ENCODE peak calls at places on chromosomes 13 and 19, in nine cellular contexts. D is non-pigmented ciliary epithelial cell; O is lung; U is left kidney; H is cerebellar cortex; F is tibial artery; X is NCI-H69; N is astrocyte of the cerebellum; J is stimulated activated CD4-positive, alpha-beta T cell treated with anti-CD3 and anti-CD28 coated beads, Interleukin-15, amount 100 ng/mL, for 1 hour. C is an unnamed sample.

GRCh38 chr13:80654638-80655249 is 313.8 kb upstream of the SPRY2 start:
- DNase-seq in H (no peak), N (no peak), F (no peak), J (no peak), X (no peak), O (no peak), D (no peak), U (peak; percentile 88), C (no peak)

GRCh38 chr13:24232474-24232873 is 72.0 kb downstream of the SPATA13 start:
- DNase-seq in H (no peak), N (no peak), O (no peak), D (no peak), X (no peak), J (no peak), U (no peak), F (no peak), C (no peak)

GRCh38 chr13:45410466-45410865 is 7.7 kb downstream of the SLC25A30 start:
- DNase-seq in U (no peak), X (no peak), N (no peak), F (no peak), O (no peak), D (no peak), J (no peak), H (no peak), C (no peak)

GRCh38 chr13:51803422-51804294 is at the start of gene DHRS12:
- DNase-seq in U (peak; percentile 95), D (no peak), X (peak; percentile 92), N (peak; percentile 37), J (peak; percentile 73), H (peak; percentile 86), F (peak; percentile 93), O (peak; percentile 91), C (peak; percentile 85)

GRCh38 chr19:13024126-13024957 is 29.1 kb downstream of the NFIX start:
- DNase-seq in F (no peak), X (peak; percentile 73), D (no peak), U (peak; percentile 37), J (no peak), O (no peak), N (no peak), H (peak; percentile 72), C (no peak)

GRCh38 chr19:41174297-41174928 is 18.6 kb upstream of the CYP2S1 start:
- DNase-seq in U (no peak), J (no peak), N (no peak), X (no peak), O (no peak), D (no peak), F (no peak), H (no peak), C (no peak)

GRCh38 chr13:33236021-33236420 is 49.5 kb downstream of the STARD13 start:
- DNase-seq in H (no peak), F (no peak), U (no peak), X (no peak), O (no peak), J (no peak), D (no peak), N (no peak), C (no peak)

GRCh38 chr19:49684251-49684982 is 5.0 kb upstream of the ADM5 start:
- DNase-seq in D (no peak), F (no peak), O (no peak), H (no peak), X (no peak), U (no peak), N (no peak), J (no peak), C (no peak)

GRCh38 chr13:26025196-26025595 is 26.6 kb downstream of the SHISA2 start:
- DNase-seq in N (no peak), X (no peak), U (peak; percentile 44), F (no peak), D (no peak), J (no peak), O (no peak), H (no peak), C (no peak)

GRCh38 chr13:44160549-44161278 is 212.9 kb upstream of the SERP2 start:
- DNase-seq in H (peak; percentile 46), J (no peak), O (peak; percentile 22), D (no peak), X (no peak), U (peak; percentile 46), N (no peak), F (no peak), C (peak; percentile 58)